ENCODE peak calls at places on chromosomes 13 and 19, in four cellular contexts. Z is colonic mucosa, U is fibroblast of the conjunctiva, H is lung. N is an unnamed sample.

GRCh38 chr13:40433577-40433976 is 232.9 kb downstream of the FOXO1 start:
- DNase-seq in U (no peak), H (no peak), Z (no peak), N (no peak)

GRCh38 chr13:113650731-113651148 is 7.3 kb downstream of the ATP4B start:
- DNase-seq in U (no peak), Z (no peak), H (no peak), N (no peak)

GRCh38 chr13:31053098-31053497 is 108.6 kb downstream of the HSPH1 start:
- DNase-seq in U (no peak), H (no peak), Z (no peak), N (no peak)

GRCh38 chr13:20616059-20616797 is 49.3 kb downstream of the IFT88 start:
- DNase-seq in U (no peak), Z (no peak), H (no peak), N (no peak)

GRCh38 chr19:40217921-40218890 is at the start of gene TTC9B:
- DNase-seq in H (no peak), U (no peak), Z (no peak), N (no peak)

GRCh38 chr19:18388328-18389094 is 2.6 kb downstream of the GDF15 start:
- DNase-seq in Z (peak; percentile 88), H (peak; percentile 85), U (no peak), N (no peak)

GRCh38 chr13:84439108-84439507 is 556.8 kb upstream of the SLITRK1 start:
- DNase-seq in U (no peak), H (no peak), Z (no peak), N (no peak)

GRCh38 chr13:98517576-98518310 is 59.2 kb downstream of the STK24 start:
- DNase-seq in U (no peak), Z (no peak), H (no peak), N (no peak)

GRCh38 chr13:89514534-89515312 is 1832.8 kb upstream of the MIR17HG start:
- DNase-seq in U (peak; percentile 20), Z (no peak), H (no peak), N (no peak)

GRCh38 chr13:47454986-47455385 is 546.1 kb downstream of the SUCLA2 start:
- DNase-seq in U (no peak), Z (no peak), H (no peak), N (no peak)

GRCh38 chr19:29881386-29881785 is 60.7 kb upstream of the URI1 start:
- DNase-seq in H (no peak), U (no peak), Z (no peak), N (no peak)

GRCh38 chr13:26442541-26442940 is 114.9 kb upstream of the WASF3 start:
- DNase-seq in U (no peak), H (no peak), Z (no peak), N (no peak)

GRCh38 chr19:29606420-29606747 is 301 bp downstream of the POP4 start:
- DNase-seq in H (no peak), Z (peak; percentile 25), U (no peak), N (no peak)

GRCh38 chr19:46404884-46405658 is 8.3 kb downstream of the CCDC8 start:
- DNase-seq in U (no peak), Z (no peak), H (no peak), N (no peak)

GRCh38 chr13:85497652-85498051 is 301.6 kb downstream of the SLITRK6 start:
- DNase-seq in H (no peak), U (peak; percentile 74), Z (no peak), N (no peak)

GRCh38 chr19:28294395-28294794 is 918.6 kb downstream of the UQCRFS1 start:
- DNase-seq in H (no peak), Z (peak; percentile 44), U (no peak), N (no peak)

GRCh38 chr13:32790731-32791130 is 204.5 kb downstream of the PDS5B start:
- DNase-seq in Z (no peak), U (no peak), H (no peak), N (no peak)

GRCh38 chr13:46622918-46623256 is 69.9 kb downstream of the LRCH1 start:
- DNase-seq in Z (peak; percentile 50), U (peak; percentile 83), H (no peak), N (no peak)

GRCh38 chr19:10095622-10095947 is 6.9 kb downstream of the ANGPTL6 start:
- DNase-seq in U (no peak), H (no peak), Z (no peak), N (no peak)

GRCh38 chr19:16198363-16198636 is 589 bp downstream of the AP1M1 start:
- DNase-seq in Z (peak; percentile 34), U (no peak), H (no peak), N (no peak)

GRCh38 chr19:6693056-6693471 is 23.1 kb upstream of the TNFSF14 start:
- DNase-seq in U (no peak), H (no peak), Z (no peak), N (no peak)

GRCh38 chr19:39679056-39679790 is 23.5 kb downstream of the LGALS16 start:
- DNase-seq in Z (no peak), U (no peak), H (no peak), N (no peak)

GRCh38 chr13:43306364-43306763 is 283.0 kb downstream of the DNAJC15 start:
- DNase-seq in H (no peak), U (no peak), Z (no peak), N (no peak)

N was measured in omental fat pad.